ENCODE peak calls at places on chromosomes 11 and 22, in eight cellular contexts. V is stimulated activated CD4-positive, alpha-beta T cell treated with anti-CD3 and anti-CD28 coated beads, Interleukin-2, amount 100 ng/mL, for 24 hours; Q is T-helper 2 cell treated with Interferon-gamma antibody and Interleukin-4, amounts not matched to agents 5 μg/mL and 100 μg/mL, for 36 hours; R is stimulated activated CD8-positive, alpha-beta memory T cell treated with anti-CD3 and anti-CD28 coated beads, Interleukin-2, amount 100 ng/mL, for 48 hours; D is non-pigmented ciliary epithelial cell; J is upper lobe of right lung; A is AG04450; Z is heart left ventricle. L is an unnamed sample.

GRCh38 chr22:43561421-43562178 is 149.8 kb downstream of the MPPED1 start:
- DNase-seq in V (no peak), Q (no peak), R (no peak), D (no peak), J (no peak), A (no peak), Z (no peak), L (peak; percentile 21)

GRCh38 chr11:47944555-47945128 is 35.7 kb upstream of the PTPRJ start:
- DNase-seq in V (no peak), Q (no peak), R (no peak), D (no peak), J (no peak), A (no peak), Z (no peak), L (no peak)

GRCh38 chr11:123510579-123510905 is 80.5 kb downstream of the GRAMD1B start:
- DNase-seq in V (no peak), Q (no peak), R (no peak), D (no peak), J (no peak), A (no peak), Z (no peak), L (peak; percentile 13)

GRCh38 chr11:4839851-4840549 is 9.0 kb downstream of the OR51S1 start:
- DNase-seq in V (no peak), Q (no peak), R (no peak), D (no peak), J (no peak), A (no peak), Z (no peak), L (no peak)

GRCh38 chr11:8584511-8584910 is 9.5 kb downstream of the STK33 start:
- DNase-seq in V (no peak), Q (no peak), R (no peak), D (no peak), J (no peak), A (no peak), Z (no peak), L (no peak)

GRCh38 chr11:3861698-3862097 is 6.2 kb downstream of the STIM1 start:
- DNase-seq in V (no peak), Q (peak; percentile 36), R (no peak), D (no peak), J (no peak), A (no peak), Z (no peak), L (no peak)

GRCh38 chr11:71962428-71963038 is 33.7 kb downstream of the RNF121 start:
- DNase-seq in V (no peak), Q (no peak), R (no peak), D (no peak), J (no peak), A (peak; percentile 13), Z (no peak), L (no peak)

GRCh38 chr11:125763483-125763882 is 15.1 kb downstream of the PATE2 start:
- DNase-seq in V (no peak), Q (no peak), R (no peak), D (no peak), J (no peak), A (no peak), Z (no peak), L (no peak)

GRCh38 chr11:68164437-68164836 is 43.2 kb upstream of the CHKA start:
- DNase-seq in V (no peak), Q (no peak), R (no peak), D (no peak), J (no peak), A (no peak), Z (no peak), L (no peak)

GRCh38 chr11:33772300-33772699 is 2.0 kb downstream of the FBXO3 start:
- DNase-seq in V (no peak), Q (no peak), R (no peak), D (no peak), J (no peak), A (no peak), Z (no peak), L (no peak)

GRCh38 chr22:39209756-39210155 is 35.0 kb downstream of the PDGFB start:
- DNase-seq in V (no peak), Q (no peak), R (no peak), D (no peak), J (peak; percentile 60), A (no peak), Z (no peak), L (no peak)